ENCODE peak calls at places on chromosomes 4 and X, in five cellular contexts. H is A549, D is K562, F is HepG2, O is SK-N-SH. C is an unnamed sample.

GRCh38 chr4:94995684-94996394 is 238.1 kb downstream of the BMPR1B start:
- DNase-seq in H (no peak), D (no peak), F (no peak), O (no peak), C (no peak)

GRCh38 chrX:130082244-130083106 is 27.8 kb downstream of the ELF4 start:
- DNase-seq in H (no peak), D (peak; percentile 48), F (no peak), O (no peak), C (no peak)

GRCh38 chrX:115408736-115409390 is 119.3 kb downstream of the LUZP4 start:
- DNase-seq in H (no peak), D (no peak), F (no peak), O (no peak), C (no peak)

GRCh38 chr4:8738471-8738931 is 133.1 kb downstream of the HMX1 start:
- DNase-seq in H (no peak), D (no peak), F (no peak), O (peak; percentile 12), C (no peak)

GRCh38 chr4:143253156-143253555 is 68.4 kb downstream of the USP38 start:
- DNase-seq in H (no peak), D (no peak), F (no peak), O (no peak), C (no peak)

GRCh38 chrX:135432881-135433521 is 11.3 kb downstream of the SMIM10L2A start:
- DNase-seq in H (no peak), D (no peak), F (no peak), O (peak; percentile 42), C (no peak)

GRCh38 chr4:142408003-142408441 is 438.1 kb downstream of the INPP4B start:
- DNase-seq in H (peak; percentile 36), D (no peak), F (no peak), O (no peak), C (no peak)

GRCh38 chr4:146513548-146513947 is 8.2 kb downstream of the SLC10A7 start:
- DNase-seq in H (no peak), D (no peak), F (no peak), O (no peak), C (no peak)

GRCh38 chr4:16659120-16659519 is 239.3 kb downstream of the LDB2 start:
- DNase-seq in H (no peak), D (no peak), F (no peak), O (peak; percentile 13), C (no peak)

GRCh38 chr4:123557857-123558536 is 161.4 kb downstream of the SPRY1 start:
- DNase-seq in H (no peak), D (no peak), F (no peak), O (no peak), C (no peak)

GRCh38 chrX:53433651-53434639 is at the start of gene HSD17B10:
- DNase-seq in H (peak; percentile 84), D (peak; percentile 93), F (peak; percentile 69), O (peak; percentile 95), C (peak; percentile 56)

GRCh38 chr4:175427751-175428150 is 384.3 kb downstream of the GPM6A start:
- DNase-seq in H (no peak), D (no peak), F (no peak), O (peak; percentile 4), C (no peak)

GRCh38 chr4:30924521-30924920 is 204.4 kb downstream of the PCDH7 start:
- DNase-seq in H (no peak), D (no peak), F (no peak), O (no peak), C (no peak)

GRCh38 chr4:153295131-153295755 is 49.2 kb upstream of the MND1 start:
- DNase-seq in H (no peak), D (peak; percentile 39), F (no peak), O (no peak), C (no peak)

GRCh38 chr4:161546902-161547301 is 616.9 kb downstream of the FSTL5 start:
- DNase-seq in H (no peak), D (no peak), F (no peak), O (no peak), C (no peak)

GRCh38 chrX:10447577-10448214 is 172.7 kb downstream of the MID1 start:
- DNase-seq in H (no peak), D (no peak), F (no peak), O (no peak), C (no peak)

GRCh38 chr4:183492791-183493221 is 12.1 kb upstream of the ING2 start:
- DNase-seq in H (no peak), D (no peak), F (no peak), O (no peak), C (no peak)

GRCh38 chrX:97294016-97294415 is 410.3 kb downstream of the RPA4 start:
- DNase-seq in H (no peak), D (no peak), F (no peak), O (no peak), C (no peak)

DNA sequence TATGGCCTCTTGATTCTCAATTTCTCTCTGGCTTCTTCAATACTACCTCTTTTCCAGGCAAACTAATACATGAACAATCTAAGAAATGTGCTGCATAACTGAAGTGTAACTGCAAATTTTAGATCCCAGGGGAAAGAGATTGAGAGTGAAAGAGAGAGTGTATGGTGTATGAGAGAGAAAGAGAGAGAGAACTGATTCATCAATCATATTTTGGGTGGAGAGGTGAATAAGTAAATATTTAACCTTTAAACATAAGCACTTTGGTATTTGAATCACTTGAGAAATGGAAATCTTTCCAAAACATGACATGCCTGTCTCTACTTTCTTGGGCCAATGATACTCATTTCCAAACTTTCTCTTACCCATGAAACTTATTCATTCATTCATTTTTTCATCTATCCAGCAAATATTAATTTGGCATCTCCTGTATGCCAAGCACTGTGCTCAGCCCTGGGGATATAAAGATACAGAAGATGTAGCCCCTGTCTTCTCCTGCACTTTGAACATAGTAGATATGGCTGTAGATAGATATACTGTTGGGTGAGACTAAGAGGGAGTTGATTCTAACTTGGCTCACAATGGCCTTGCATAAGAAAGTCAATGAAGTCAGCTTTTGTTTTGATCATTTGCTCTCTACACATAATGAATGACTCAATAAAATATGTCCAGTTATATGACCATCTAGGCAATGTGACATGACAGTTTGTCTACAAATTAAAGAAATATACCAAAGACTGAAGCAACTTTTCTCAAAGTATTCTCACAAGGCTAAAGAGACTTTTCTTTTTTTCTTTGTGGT is 147.4 kb upstream of the DIPK2B start:
- DNase-seq in H (no peak), D (no peak), F (no peak), O (no peak), C (no peak)
- H3K27ac ChIP-seq in H (peak overlapping the region; percentile 26), D (no peak overlapping the region), F (no peak overlapping the region), O (peak overlapping the region; percentile 61), C (no peak overlapping the region)

DNA sequence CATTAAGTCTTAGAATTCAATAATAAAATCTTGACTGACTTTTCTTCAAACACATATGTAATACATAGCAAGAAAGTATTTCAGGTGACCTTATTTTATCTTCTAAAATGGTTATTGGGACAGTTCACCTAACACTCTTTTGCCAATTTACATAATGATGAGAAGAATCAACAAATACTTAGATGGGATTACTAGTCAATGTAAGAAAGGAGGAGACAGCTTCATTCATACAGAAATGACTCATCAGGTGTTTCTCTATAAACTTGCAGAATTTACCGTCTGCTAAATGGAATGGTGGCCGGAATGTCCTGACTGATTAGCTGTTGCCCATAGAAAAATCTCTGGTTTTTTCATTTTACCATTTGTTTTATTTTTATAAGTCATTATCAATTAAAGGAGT is 115.0 kb upstream of the ETNPPL start:
- DNase-seq in H (no peak), D (no peak), F (no peak), O (no peak), C (no peak)
- TF ChIP-seq REST in H (no peak), D (no peak), F (no peak), O (no peak), C (no peak)

GRCh38 chr4:85084371-85085170 is 118.1 kb upstream of the WDFY3 start:
- DNase-seq in H (peak; percentile 2), D (peak; percentile 28), F (peak; percentile 60), O (peak; percentile 20), C (no peak)

GRCh38 chr4:85086721-85087120 is 120.2 kb upstream of the WDFY3 start:
- DNase-seq in H (no peak), D (no peak), F (no peak), O (no peak), C (no peak)

GRCh38 chr4:85078016-85078415 is 111.5 kb upstream of the WDFY3 start:
- DNase-seq in H (no peak), D (no peak), F (no peak), O (no peak), C (no peak)

GRCh38 chr4:85081196-85081595 is 114.7 kb upstream of the WDFY3 start:
- DNase-seq in H (no peak), D (no peak), F (no peak), O (no peak), C (no peak)
- H3K27ac ChIP-seq in H (no peak overlapping the region), D (no peak overlapping the region), F (no peak overlapping the region), O (no peak overlapping the region), C (no peak overlapping the region)

GRCh38 chr4:85452073-85452764 is 22.7 kb upstream of the ARHGAP24 start:
- DNase-seq in H (no peak), D (no peak), F (no peak), O (peak; percentile 28), C (no peak)
- TF ChIP-seq REST in H (no peak), D (no peak), F (no peak), O (no peak), C (no peak)

GRCh38 chr4:70601422-70602039 is 9.5 kb downstream of the AMBN start:
- DNase-seq in H (peak; percentile 6), D (peak; percentile 31), F (peak; percentile 62), O (peak; percentile 13), C (peak; percentile 34)
- H3K27ac ChIP-seq in H (no peak overlapping the region), D (no peak overlapping the region), F (no peak overlapping the region), O (no peak overlapping the region), C (no peak overlapping the region)

GRCh38 chr4:186485621-186486062 is 69.7 kb downstream of the MTNR1A start:
- DNase-seq in H (no peak), D (no peak), F (no peak), O (peak; percentile 34), C (no peak)

GRCh38 chr4:186486172-186486571 is 69.2 kb downstream of the MTNR1A start:
- DNase-seq in H (no peak), D (no peak), F (no peak), O (peak; percentile 24), C (no peak)

GRCh38 chr4:186481998-186482790 is 73.2 kb downstream of the MTNR1A start:
- DNase-seq in H (no peak), D (no peak), F (no peak), O (no peak), C (no peak)

GRCh38 chr4:186483656-186484055 is 71.7 kb downstream of the MTNR1A start:
- DNase-seq in H (no peak), D (no peak), F (no peak), O (no peak), C (no peak)

GRCh38 chr4:186487726-186488125 is 67.6 kb downstream of the MTNR1A start:
- DNase-seq in H (no peak), D (no peak), F (no peak), O (no peak), C (no peak)
- TF ChIP-seq REST in H (no peak), D (no peak), F (no peak), O (no peak), C (no peak)

GRCh38 chrX:107714196-107714811 is 61.3 kb downstream of the TSC22D3 start:
- DNase-seq in H (no peak), D (no peak), F (no peak), O (no peak), C (no peak)
- H3K27ac ChIP-seq in H (no peak overlapping the region), D (no peak overlapping the region), F (no peak overlapping the region), O (no peak overlapping the region), C (no peak overlapping the region)

C was measured in GM12878.